ENCODE peak calls at places on chromosome 17, in five cellular contexts. F is ascending aorta, Z is HCT116, X is dorsolateral prefrontal cortex, D is astrocyte of the cerebellum. M is an unnamed sample.

GRCh38 chr17:56319531-56319930 is 166.3 kb downstream of the ANKFN1 start:
- DNase-seq in Z (peak; percentile 55), X (no peak), D (peak; percentile 51), F (no peak), M (no peak)

GRCh38 chr17:746783-747629 is 5.1 kb downstream of the GEMIN4 start:
- DNase-seq in D (no peak), Z (no peak), X (no peak), F (no peak), M (no peak)

GRCh38 chr17:70034158-70034557 is 40.9 kb upstream of the KCNJ16 start:
- DNase-seq in X (no peak), F (no peak), Z (no peak), D (no peak), M (no peak)

GRCh38 chr17:1071103-1071825 is 74.3 kb downstream of the TIMM22 start:
- DNase-seq in F (no peak), D (no peak), Z (no peak), X (no peak), M (peak; percentile 45)

GRCh38 chr17:3754066-3754457 is 30.4 kb downstream of the HASPIN start:
- DNase-seq in D (no peak), X (no peak), F (no peak), Z (no peak), M (no peak)

GRCh38 chr17:5702951-5703510 is 118.7 kb upstream of the NLRP1 start:
- DNase-seq in X (no peak), F (peak; percentile 28), Z (no peak), D (no peak), M (no peak)

GRCh38 chr17:48181653-48182052 is 74.1 kb downstream of the SNX11 start:
- DNase-seq in Z (peak; percentile 44), D (no peak), X (no peak), F (no peak), M (no peak)

GRCh38 chr17:7043544-7044268 is at the start of gene SLC16A11:
- DNase-seq in X (no peak), D (no peak), F (no peak), Z (no peak), M (peak; percentile 86)

GRCh38 chr17:80649672-80650338 is 105.2 kb downstream of the RPTOR start:
- DNase-seq in X (no peak), F (peak; percentile 81), D (no peak), Z (peak; percentile 63), M (peak; percentile 51)

GRCh38 chr17:43142153-43142552 is 17.0 kb upstream of the BRCA1 start:
- DNase-seq in D (no peak), X (no peak), F (no peak), Z (no peak), M (no peak)

GRCh38 chr17:57201481-57201880 is 54.8 kb upstream of the MSI2 start:
- DNase-seq in X (no peak), F (no peak), Z (no peak), D (no peak), M (no peak)

GRCh38 chr17:46817151-46817900 is 1.2 kb downstream of the WNT3 start:
- DNase-seq in F (no peak), X (no peak), Z (no peak), D (no peak), M (no peak)

GRCh38 chr17:55154101-55154500 is 110.7 kb upstream of the HLF start:
- DNase-seq in X (no peak), Z (no peak), F (no peak), D (no peak), M (no peak)

GRCh38 chr17:68601565-68602266 is 549 bp upstream of the FAM20A start:
- DNase-seq in X (no peak), D (no peak), F (no peak), Z (no peak), M (no peak)

GRCh38 chr17:51467336-51467735 is 207.0 kb downstream of the UTP18 start:
- DNase-seq in Z (no peak), D (no peak), F (no peak), X (no peak), M (no peak)

GRCh38 chr17:69951058-69951457 is 124.0 kb upstream of the KCNJ16 start:
- DNase-seq in D (no peak), F (no peak), Z (no peak), X (no peak), M (no peak)

GRCh38 chr17:57612202-57613071 is 132.7 kb downstream of the CCDC182 start:
- DNase-seq in X (no peak), Z (no peak), F (no peak), D (no peak), M (no peak)

GRCh38 chr17:38750312-38751121 is 2.0 kb upstream of the PSMB3 start:
- DNase-seq in F (no peak), D (no peak), X (no peak), Z (no peak), M (no peak)

GRCh38 chr17:45229681-45230409 is 8.2 kb downstream of the FMNL1 start:
- DNase-seq in X (no peak), Z (no peak), F (no peak), D (no peak), M (no peak)

GRCh38 chr17:31559647-31560501 is 168.4 kb downstream of the RAB11FIP4 start:
- DNase-seq in X (no peak), Z (no peak), F (peak; percentile 68), D (no peak), M (no peak)

GRCh38 chr17:5775098-5775497 is 190.8 kb upstream of the NLRP1 start:
- DNase-seq in Z (no peak), F (no peak), D (no peak), X (no peak), M (no peak)

GRCh38 chr17:20246692-20247091 is 220.6 kb downstream of the LGALS9B start:
- DNase-seq in F (no peak), X (no peak), Z (no peak), D (no peak), M (no peak)

GRCh38 chr17:49111934-49112333 is 20.6 kb upstream of the B4GALNT2 start:
- DNase-seq in F (no peak), D (no peak), Z (no peak), X (no peak), M (no peak)

GRCh38 chr17:42133461-42134041 is 10.9 kb downstream of the HSPB9 start:
- DNase-seq in X (no peak), D (no peak), F (no peak), Z (no peak), M (no peak)

GRCh38 chr17:21573961-21574610 is 118.2 kb upstream of the KCNJ18 start:
- DNase-seq in F (no peak), X (peak; percentile 66), Z (no peak), D (peak; percentile 4), M (peak; percentile 55)

GRCh38 chr17:66348605-66349165 is 46.3 kb downstream of the PRKCA start:
- DNase-seq in Z (peak; percentile 22), F (no peak), X (no peak), D (peak; percentile 55), M (no peak)

GRCh38 chr17:76145231-76146052 is 4.4 kb upstream of the FOXJ1 start:
- DNase-seq in F (no peak), X (peak; percentile 27), Z (no peak), D (no peak), M (peak; percentile 71)

GRCh38 chr17:15261063-15261817 is 3.9 kb downstream of the PMP22 start:
- DNase-seq in X (peak; percentile 55), D (no peak), F (peak; percentile 83), Z (no peak), M (no peak)
- TF ChIP-seq CTCF in X (no peak), D (peak; percentile 26), F (no peak), Z (no peak), M (no peak)

DNA sequence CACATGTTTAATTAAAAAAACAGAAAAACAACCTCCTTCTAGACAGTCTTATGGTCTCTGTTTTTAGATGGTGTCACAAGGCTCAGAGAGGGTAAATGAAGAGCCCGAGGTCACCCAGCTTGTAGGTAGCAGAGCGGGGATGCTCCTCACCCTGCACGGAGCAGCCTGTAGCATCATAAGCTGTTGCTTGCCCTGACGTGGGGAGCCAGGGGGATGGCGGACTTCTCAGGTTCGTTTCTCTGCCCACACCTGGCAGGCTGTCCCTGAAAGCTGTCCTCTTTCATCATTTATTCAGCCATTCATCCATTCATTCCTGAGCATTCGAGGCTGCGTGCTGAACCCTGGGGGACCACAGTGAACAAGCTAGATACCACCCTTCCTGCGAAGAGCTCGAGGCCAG is 75.7 kb upstream of the KSR1 start:
- DNase-seq in Z (no peak), X (no peak), D (no peak), F (no peak), M (no peak)
- H3K4me3 ChIP-seq in Z (peak overlapping the region; percentile 35), X (peak overlapping the region; percentile 42), D (peak overlapping the region; percentile 19), F (peak overlapping the region; percentile 59), M (no peak overlapping the region)

DNA sequence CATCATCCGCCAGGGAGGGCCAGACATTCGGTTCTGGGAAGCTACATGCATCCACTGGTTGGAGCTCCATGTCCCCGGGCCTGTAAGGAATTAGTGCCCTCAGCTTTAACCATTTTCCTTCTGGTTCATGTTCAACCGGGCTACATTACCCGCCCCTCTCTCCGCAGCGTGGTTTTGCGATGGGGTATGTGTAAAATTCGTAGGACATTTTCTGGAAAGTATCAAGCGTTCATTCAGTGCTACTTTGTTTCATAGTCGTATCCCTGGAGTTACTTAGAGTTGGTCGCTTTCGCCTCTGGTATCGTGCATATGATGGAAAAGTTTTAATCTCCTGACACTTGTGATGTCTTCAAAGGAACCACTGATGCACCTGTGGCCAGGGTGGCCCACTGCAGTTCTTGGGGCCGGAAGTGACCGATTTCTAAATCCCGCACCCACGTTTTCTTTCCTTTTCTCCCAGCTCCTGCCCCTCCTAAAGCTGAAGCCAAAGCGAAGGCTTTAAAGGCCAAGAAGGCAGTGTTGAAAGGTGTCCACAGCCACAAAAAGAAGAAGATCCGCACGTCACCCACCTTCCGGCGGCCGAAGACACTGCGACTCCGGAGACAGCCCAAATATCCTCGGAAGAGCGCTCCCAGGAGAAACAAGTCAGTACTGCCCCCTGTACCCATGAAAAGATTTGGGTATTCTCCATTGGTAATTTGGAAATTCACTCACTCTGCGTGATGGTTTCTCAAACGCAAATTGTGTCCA is 637 bp downstream of the RPL23A start:
- DNase-seq in D (no peak), F (no peak), Z (no peak), X (no peak), M (no peak)
- TF ChIP-seq CTCF in D (peak; percentile 10), F (no peak), Z (no peak), X (no peak), M (no peak)

GRCh38 chr17:78122991-78123249 is 5.6 kb downstream of the TMC6 start:
- DNase-seq in D (no peak), X (no peak), F (no peak), Z (no peak), M (no peak)

GRCh38 chr17:78124081-78124835 is 4.3 kb downstream of the TMC6 start:
- DNase-seq in Z (no peak), F (no peak), D (no peak), X (no peak), M (peak; percentile 87)

GRCh38 chr17:78124836-78125137 is 3.8 kb downstream of the TMC6 start:
- DNase-seq in Z (no peak), X (no peak), F (no peak), D (no peak), M (no peak)

GRCh38 chr17:78122221-78122990 is 6.1 kb downstream of the TMC6 start:
- DNase-seq in D (no peak), Z (no peak), X (no peak), F (no peak), M (no peak)

DNA sequence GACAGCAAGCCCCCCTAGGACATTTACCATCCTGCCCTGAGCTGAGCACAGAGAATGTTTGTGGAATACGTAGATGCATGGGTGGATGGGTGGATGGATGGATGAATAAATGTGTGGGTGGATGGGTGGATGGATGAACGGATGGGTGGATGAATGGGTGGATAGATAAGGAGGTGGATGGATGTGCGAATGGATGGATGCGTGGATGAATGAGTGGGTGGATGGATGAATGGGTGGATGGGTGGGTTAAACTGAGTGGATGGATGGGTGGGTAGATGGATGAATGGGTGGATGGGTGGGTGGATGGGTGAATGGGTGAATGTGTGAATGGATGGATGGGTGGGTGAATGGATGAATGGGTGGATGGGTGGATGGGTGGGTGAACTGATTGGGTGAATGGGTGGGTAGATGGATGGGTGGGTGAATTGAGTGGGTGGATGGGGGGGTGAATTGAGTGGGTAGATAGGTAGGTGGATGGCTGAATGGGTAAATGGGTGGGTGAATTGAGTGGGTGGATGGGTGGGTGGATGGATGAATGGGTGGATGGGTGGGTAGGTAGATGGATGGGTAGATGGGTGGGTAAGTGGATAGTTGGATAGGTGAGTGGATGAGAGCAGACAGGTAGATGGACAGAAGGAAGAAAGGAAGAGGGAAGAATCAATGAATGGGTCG is 5.2 kb downstream of the TMC6 start:
- DNase-seq in Z (no peak), F (no peak), X (no peak), D (no peak), M (no peak)
- H3K4me3 ChIP-seq in Z (no peak overlapping the region), F (no peak overlapping the region), X (no peak overlapping the region), D (no peak overlapping the region), M (no peak overlapping the region)

M was measured in left lung.